ENCODE peak calls at places on chromosome 10, in eight cellular contexts. One of them, this sample, is unnamed.
A peak's percentile ranks its signal among the peaks of the same experiment; 100 is the strongest.

GRCh38 chr10:2051108-2051507 is 313.8 kb upstream of the ADARB2 start:
- DNase-seq in CD4-positive, alpha-beta memory T cell: no peak
- DNase-seq in stomach: no peak
- DNase-seq in Calu3: no peak
- DNase-seq in GM04503: no peak
- DNase-seq in NCI-H2171 treated with DMSO at 0.1 percent for 48 hours: no peak
- DNase-seq in HEK293T: no peak
- DNase-seq in HT1080: no peak
- DNase-seq in this sample: no peak

GRCh38 chr10:122294511-122295422 is 23.7 kb downstream of the BTBD16 start:
- DNase-seq in CD4-positive, alpha-beta memory T cell: no peak
- DNase-seq in stomach: no peak
- DNase-seq in Calu3: no peak
- DNase-seq in GM04503: no peak
- DNase-seq in NCI-H2171 treated with DMSO at 0.1 percent for 48 hours: no peak
- DNase-seq in HEK293T: no peak
- DNase-seq in HT1080: no peak
- DNase-seq in this sample: no peak

GRCh38 chr10:23293145-23293724 is 51.4 kb downstream of the C10orf67 start:
- DNase-seq in CD4-positive, alpha-beta memory T cell: peak; percentile 16
- DNase-seq in stomach: no peak
- DNase-seq in Calu3: peak; percentile 68
- DNase-seq in GM04503: no peak
- DNase-seq in NCI-H2171 treated with DMSO at 0.1 percent for 48 hours: peak; percentile 27
- DNase-seq in HEK293T: peak; percentile 42
- DNase-seq in HT1080: peak; percentile 36
- DNase-seq in this sample: no peak

GRCh38 chr10:17586741-17587720 is 30.1 kb downstream of the HACD1 start:
- DNase-seq in CD4-positive, alpha-beta memory T cell: no peak
- DNase-seq in stomach: no peak
- DNase-seq in Calu3: peak; percentile 6
- DNase-seq in GM04503: no peak
- DNase-seq in NCI-H2171 treated with DMSO at 0.1 percent for 48 hours: no peak
- DNase-seq in HEK293T: no peak
- DNase-seq in HT1080: peak; percentile 54
- DNase-seq in this sample: no peak

GRCh38 chr10:50387736-50388081 is 136.4 kb upstream of the ASAH2 start:
- DNase-seq in CD4-positive, alpha-beta memory T cell: no peak
- DNase-seq in stomach: no peak
- DNase-seq in Calu3: no peak
- DNase-seq in GM04503: no peak
- DNase-seq in NCI-H2171 treated with DMSO at 0.1 percent for 48 hours: no peak
- DNase-seq in HEK293T: no peak
- DNase-seq in HT1080: no peak
- DNase-seq in this sample: no peak

GRCh38 chr10:88080213-88080612 is 216.8 kb downstream of the PTEN start:
- DNase-seq in CD4-positive, alpha-beta memory T cell: no peak
- DNase-seq in stomach: peak; percentile 49
- DNase-seq in Calu3: peak; percentile 33
- DNase-seq in GM04503: no peak
- DNase-seq in NCI-H2171 treated with DMSO at 0.1 percent for 48 hours: no peak
- DNase-seq in HEK293T: peak; percentile 18
- DNase-seq in HT1080: peak; percentile 36
- DNase-seq in this sample: no peak

GRCh38 chr10:102627141-102627445 is 17.2 kb upstream of the TRIM8 start:
- DNase-seq in CD4-positive, alpha-beta memory T cell: no peak
- DNase-seq in stomach: no peak
- DNase-seq in Calu3: no peak
- DNase-seq in GM04503: no peak
- DNase-seq in NCI-H2171 treated with DMSO at 0.1 percent for 48 hours: no peak
- DNase-seq in HEK293T: no peak
- DNase-seq in HT1080: no peak
- DNase-seq in this sample: no peak

GRCh38 chr10:97127960-97128850 is 57.6 kb downstream of the SLIT1 start:
- DNase-seq in CD4-positive, alpha-beta memory T cell: no peak
- DNase-seq in stomach: no peak
- DNase-seq in Calu3: no peak
- DNase-seq in GM04503: no peak
- DNase-seq in NCI-H2171 treated with DMSO at 0.1 percent for 48 hours: peak; percentile 73
- DNase-seq in HEK293T: no peak
- DNase-seq in HT1080: peak; percentile 27
- DNase-seq in this sample: peak; percentile 54

GRCh38 chr10:7756360-7756992 is 31.3 kb downstream of the KIN start:
- DNase-seq in CD4-positive, alpha-beta memory T cell: peak; percentile 8
- DNase-seq in stomach: peak; percentile 34
- DNase-seq in Calu3: peak; percentile 47
- DNase-seq in GM04503: no peak
- DNase-seq in NCI-H2171 treated with DMSO at 0.1 percent for 48 hours: no peak
- DNase-seq in HEK293T: peak; percentile 28
- DNase-seq in HT1080: peak; percentile 27
- DNase-seq in this sample: no peak

GRCh38 chr10:124125305-124126116 is 32.1 kb upstream of the CHST15 start:
- DNase-seq in CD4-positive, alpha-beta memory T cell: peak; percentile 1
- DNase-seq in stomach: no peak
- DNase-seq in Calu3: no peak
- DNase-seq in GM04503: no peak
- DNase-seq in NCI-H2171 treated with DMSO at 0.1 percent for 48 hours: no peak
- DNase-seq in HEK293T: peak; percentile 67
- DNase-seq in HT1080: peak; percentile 28
- DNase-seq in this sample: no peak

GRCh38 chr10:125005312-125006187 is 63.6 kb downstream of the ZRANB1 start:
- DNase-seq in CD4-positive, alpha-beta memory T cell: no peak
- DNase-seq in stomach: peak; percentile 23
- DNase-seq in Calu3: no peak
- DNase-seq in GM04503: no peak
- DNase-seq in NCI-H2171 treated with DMSO at 0.1 percent for 48 hours: no peak
- DNase-seq in HEK293T: no peak
- DNase-seq in HT1080: no peak
- DNase-seq in this sample: peak; percentile 70

GRCh38 chr10:79407811-79408795 is 37.3 kb downstream of the ZCCHC24 start:
- DNase-seq in CD4-positive, alpha-beta memory T cell: no peak
- DNase-seq in stomach: peak; percentile 66
- DNase-seq in Calu3: no peak
- DNase-seq in GM04503: no peak
- DNase-seq in NCI-H2171 treated with DMSO at 0.1 percent for 48 hours: no peak
- DNase-seq in HEK293T: no peak
- DNase-seq in HT1080: no peak
- DNase-seq in this sample: peak; percentile 75

GRCh38 chr10:43852644-43853214 is 204.0 kb upstream of the ZNF32 start:
- DNase-seq in CD4-positive, alpha-beta memory T cell: no peak
- DNase-seq in stomach: no peak
- DNase-seq in Calu3: no peak
- DNase-seq in GM04503: no peak
- DNase-seq in NCI-H2171 treated with DMSO at 0.1 percent for 48 hours: no peak
- DNase-seq in HEK293T: no peak
- DNase-seq in HT1080: no peak
- DNase-seq in this sample: peak; percentile 49

GRCh38 chr10:87721781-87722180 is 62.1 kb downstream of the PAPSS2 start:
- DNase-seq in CD4-positive, alpha-beta memory T cell: no peak
- DNase-seq in stomach: no peak
- DNase-seq in Calu3: no peak
- DNase-seq in GM04503: no peak
- DNase-seq in NCI-H2171 treated with DMSO at 0.1 percent for 48 hours: no peak
- DNase-seq in HEK293T: no peak
- DNase-seq in HT1080: no peak
- DNase-seq in this sample: no peak

GRCh38 chr10:125123363-125124113 is 36.8 kb downstream of the CTBP2 start:
- DNase-seq in CD4-positive, alpha-beta memory T cell: no peak
- DNase-seq in stomach: peak; percentile 92
- DNase-seq in Calu3: peak; percentile 88
- DNase-seq in GM04503: no peak
- DNase-seq in NCI-H2171 treated with DMSO at 0.1 percent for 48 hours: no peak
- DNase-seq in HEK293T: no peak
- DNase-seq in HT1080: peak; percentile 92
- DNase-seq in this sample: peak; percentile 84

GRCh38 chr10:110434477-110435096 is 63.1 kb upstream of the DUSP5 start:
- DNase-seq in CD4-positive, alpha-beta memory T cell: no peak
- DNase-seq in stomach: no peak
- DNase-seq in Calu3: no peak
- DNase-seq in GM04503: no peak
- DNase-seq in NCI-H2171 treated with DMSO at 0.1 percent for 48 hours: peak; percentile 4
- DNase-seq in HEK293T: no peak
- DNase-seq in HT1080: no peak
- DNase-seq in this sample: peak; percentile 35

GRCh38 chr10:83372646-83373045 is 766.7 kb upstream of the GHITM start:
- DNase-seq in CD4-positive, alpha-beta memory T cell: no peak
- DNase-seq in stomach: no peak
- DNase-seq in Calu3: no peak
- DNase-seq in GM04503: peak; percentile 55
- DNase-seq in NCI-H2171 treated with DMSO at 0.1 percent for 48 hours: no peak
- DNase-seq in HEK293T: no peak
- DNase-seq in HT1080: no peak
- DNase-seq in this sample: no peak

GRCh38 chr10:88545359-88545758 is 37.8 kb downstream of the RNLS start:
- DNase-seq in CD4-positive, alpha-beta memory T cell: no peak
- DNase-seq in stomach: no peak
- DNase-seq in Calu3: no peak
- DNase-seq in GM04503: no peak
- DNase-seq in NCI-H2171 treated with DMSO at 0.1 percent for 48 hours: no peak
- DNase-seq in HEK293T: no peak
- DNase-seq in HT1080: no peak
- DNase-seq in this sample: no peak

GRCh38 chr10:104880655-104881222 is 239.6 kb downstream of the SORCS3 start:
- DNase-seq in CD4-positive, alpha-beta memory T cell: no peak
- DNase-seq in stomach: no peak
- DNase-seq in Calu3: no peak
- DNase-seq in GM04503: no peak
- DNase-seq in NCI-H2171 treated with DMSO at 0.1 percent for 48 hours: no peak
- DNase-seq in HEK293T: no peak
- DNase-seq in HT1080: no peak
- DNase-seq in this sample: no peak

GRCh38 chr10:90718185-90718584 is 139.7 kb downstream of the HTR7 start:
- DNase-seq in CD4-positive, alpha-beta memory T cell: no peak
- DNase-seq in stomach: no peak
- DNase-seq in Calu3: no peak
- DNase-seq in GM04503: no peak
- DNase-seq in NCI-H2171 treated with DMSO at 0.1 percent for 48 hours: no peak
- DNase-seq in HEK293T: no peak
- DNase-seq in HT1080: peak; percentile 8
- DNase-seq in this sample: no peak

GRCh38 chr10:49140306-49141175 is 6.7 kb upstream of the FAM170B start:
- DNase-seq in CD4-positive, alpha-beta memory T cell: no peak
- DNase-seq in stomach: no peak
- DNase-seq in Calu3: no peak
- DNase-seq in GM04503: no peak
- DNase-seq in NCI-H2171 treated with DMSO at 0.1 percent for 48 hours: no peak
- DNase-seq in HEK293T: no peak
- DNase-seq in HT1080: peak; percentile 56
- DNase-seq in this sample: no peak

GRCh38 chr10:17200885-17201164 is 647 bp downstream of the TRDMT1 start:
- DNase-seq in CD4-positive, alpha-beta memory T cell: no peak
- DNase-seq in stomach: peak; percentile 34
- DNase-seq in Calu3: peak; percentile 34
- DNase-seq in GM04503: no peak
- DNase-seq in NCI-H2171 treated with DMSO at 0.1 percent for 48 hours: no peak
- DNase-seq in HEK293T: peak; percentile 31
- DNase-seq in HT1080: peak; percentile 62
- DNase-seq in this sample: no peak

GRCh38 chr10:104072786-104073185 is 12.9 kb downstream of the COL17A1 start:
- DNase-seq in CD4-positive, alpha-beta memory T cell: no peak
- DNase-seq in stomach: no peak
- DNase-seq in Calu3: no peak
- DNase-seq in GM04503: no peak
- DNase-seq in NCI-H2171 treated with DMSO at 0.1 percent for 48 hours: no peak
- DNase-seq in HEK293T: no peak
- DNase-seq in HT1080: no peak
- DNase-seq in this sample: no peak

GRCh38 chr10:27741173-27742091 is 4.2 kb downstream of the MKX start:
- DNase-seq in CD4-positive, alpha-beta memory T cell: peak; percentile 6
- DNase-seq in stomach: no peak
- DNase-seq in Calu3: no peak
- DNase-seq in GM04503: no peak
- DNase-seq in NCI-H2171 treated with DMSO at 0.1 percent for 48 hours: no peak
- DNase-seq in HEK293T: no peak
- DNase-seq in HT1080: no peak
- DNase-seq in this sample: no peak

GRCh38 chr10:124249812-124250432 is 156.5 kb upstream of the CHST15 start:
- DNase-seq in CD4-positive, alpha-beta memory T cell: no peak
- DNase-seq in stomach: peak; percentile 18
- DNase-seq in Calu3: no peak
- DNase-seq in GM04503: no peak
- DNase-seq in NCI-H2171 treated with DMSO at 0.1 percent for 48 hours: no peak
- DNase-seq in HEK293T: peak; percentile 40
- DNase-seq in HT1080: no peak
- DNase-seq in this sample: peak; percentile 47